ENCODE peak calls at places on chromosome 19, in nine cellular contexts. Y is thoracic aorta, T is fibroblast of lung, A is RWPE2, H is psoas muscle, J is cardiac muscle cell, E is IMR-90, R is left ventricle myocardium inferior, W is tibial artery. O is an unnamed sample.

GRCh38 chr19:38564981-38565685 is 52.6 kb downstream of the MAP4K1 start:
- DNase-seq in A (no peak), T (no peak), R (no peak), H (no peak), E (no peak), Y (no peak), W (no peak), J (no peak), O (no peak)

GRCh38 chr19:29016353-29016752 is 196.6 kb downstream of the UQCRFS1 start:
- DNase-seq in Y (no peak), W (no peak), T (no peak), J (no peak), A (no peak), H (no peak), E (no peak), R (no peak), O (no peak)

GRCh38 chr19:10503002-10503789 is at the start of gene KEAP1:
- DNase-seq in R (peak; percentile 45), J (no peak), A (no peak), W (peak; percentile 72), E (no peak), T (peak; percentile 36), Y (no peak), H (no peak), O (peak; percentile 87)

GRCh38 chr19:18913466-18913865 is 5.7 kb downstream of the COPE start:
- DNase-seq in W (no peak), H (no peak), J (no peak), A (no peak), Y (no peak), R (no peak), E (no peak), T (no peak), O (no peak)

GRCh38 chr19:28960986-28961705 is 251.8 kb downstream of the UQCRFS1 start:
- DNase-seq in E (peak; percentile 73), W (no peak), H (no peak), T (peak; percentile 9), R (no peak), J (no peak), A (no peak), Y (no peak), O (no peak)

GRCh38 chr19:50266041-50266440 is 62.6 kb downstream of the MYH14 start:
- DNase-seq in H (no peak), A (no peak), T (no peak), E (no peak), Y (no peak), W (no peak), R (no peak), J (no peak), O (no peak)

GRCh38 chr19:29505034-29505824 is 20.6 kb upstream of the VSTM2B start:
- DNase-seq in R (no peak), T (no peak), A (no peak), H (no peak), J (no peak), Y (no peak), E (no peak), W (peak; percentile 42), O (no peak)

GRCh38 chr19:49592486-49593232 is 1.7 kb downstream of the PRR12 start:
- DNase-seq in H (no peak), Y (no peak), J (peak; percentile 38), T (no peak), W (no peak), R (no peak), E (no peak), A (no peak), O (no peak)

GRCh38 chr19:44677019-44677809 is 5.9 kb downstream of the CEACAM19 start:
- DNase-seq in H (no peak), A (no peak), W (no peak), E (peak; percentile 70), R (no peak), T (peak; percentile 55), Y (no peak), J (no peak), O (no peak)

GRCh38 chr19:48120505-48120904 is 9.9 kb upstream of the PLA2G4C start:
- DNase-seq in J (no peak), W (no peak), Y (no peak), A (no peak), R (no peak), E (no peak), T (no peak), H (no peak), O (no peak)

GRCh38 chr19:48121909-48122371 is 11.3 kb upstream of the PLA2G4C start:
- DNase-seq in T (no peak), W (no peak), A (no peak), H (no peak), Y (no peak), R (no peak), J (peak; percentile 15), E (no peak), O (no peak)

GRCh38 chr19:48113190-48113917 is 2.7 kb upstream of the PLA2G4C start:
- DNase-seq in R (no peak), E (peak; percentile 18), Y (no peak), A (no peak), J (no peak), T (no peak), H (no peak), W (no peak), O (no peak)

GRCh38 chr19:48121066-48121465 is 10.4 kb upstream of the PLA2G4C start:
- DNase-seq in T (no peak), E (no peak), W (no peak), R (no peak), J (no peak), Y (no peak), A (no peak), H (no peak), O (no peak)

DNA sequence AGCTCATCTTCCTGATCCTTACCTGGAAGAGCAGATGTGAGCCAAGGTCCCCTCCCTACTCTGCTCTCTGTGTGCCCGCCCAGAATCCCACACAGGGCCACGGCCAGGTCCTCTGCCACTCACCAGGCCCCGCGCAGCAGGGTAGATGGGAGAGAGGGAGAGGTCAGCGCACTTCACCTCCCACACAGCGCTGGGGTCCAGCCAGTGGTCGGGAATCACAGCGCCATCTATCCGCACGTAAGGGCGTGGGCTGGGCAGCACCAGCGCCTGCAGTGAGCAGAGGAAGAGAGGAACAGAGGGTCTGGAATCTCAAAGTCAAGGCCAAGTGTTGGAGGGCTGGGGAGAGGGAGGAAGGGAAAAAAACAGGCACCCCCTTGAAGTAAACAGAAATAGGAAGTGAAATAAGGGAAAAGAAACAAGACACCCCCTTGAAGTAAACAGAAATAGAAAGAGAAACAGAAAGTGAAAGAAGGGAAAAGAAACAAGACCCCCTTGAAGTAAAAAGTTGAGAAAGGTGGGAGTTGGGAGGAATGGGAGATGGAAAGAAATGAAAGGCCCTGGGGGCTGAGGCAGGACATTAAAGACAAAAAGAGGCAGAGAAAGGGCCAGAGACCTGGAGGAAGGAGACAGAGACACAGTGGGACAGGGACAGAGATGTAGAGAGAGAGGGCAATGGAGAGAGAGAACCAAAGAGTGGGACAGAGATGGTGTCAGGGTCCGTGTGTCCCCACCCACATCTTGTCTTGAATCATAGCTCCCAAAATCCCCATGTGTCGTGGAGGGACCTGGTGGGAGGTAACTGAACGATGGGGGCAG is 7.1 kb upstream of the PLA2G4C start:
- DNase-seq in A (no peak), H (no peak), J (no peak), R (no peak), E (no peak), Y (no peak), W (no peak), T (no peak), O (no peak)
- H3K36me3 ChIP-seq in A (peaks cover 38% of the 10 kb centered on the region), H (no peaks in the 10 kb centered on the region), J (no peaks in the 10 kb centered on the region), R (no peaks in the 10 kb centered on the region), E (peaks cover 11% of the 10 kb centered on the region), Y (no peaks in the 10 kb centered on the region), W (peaks cover 4% of the 10 kb centered on the region), T (peaks cover 6% of the 10 kb centered on the region), O (peaks cover 44% of the 10 kb centered on the region)

DNA sequence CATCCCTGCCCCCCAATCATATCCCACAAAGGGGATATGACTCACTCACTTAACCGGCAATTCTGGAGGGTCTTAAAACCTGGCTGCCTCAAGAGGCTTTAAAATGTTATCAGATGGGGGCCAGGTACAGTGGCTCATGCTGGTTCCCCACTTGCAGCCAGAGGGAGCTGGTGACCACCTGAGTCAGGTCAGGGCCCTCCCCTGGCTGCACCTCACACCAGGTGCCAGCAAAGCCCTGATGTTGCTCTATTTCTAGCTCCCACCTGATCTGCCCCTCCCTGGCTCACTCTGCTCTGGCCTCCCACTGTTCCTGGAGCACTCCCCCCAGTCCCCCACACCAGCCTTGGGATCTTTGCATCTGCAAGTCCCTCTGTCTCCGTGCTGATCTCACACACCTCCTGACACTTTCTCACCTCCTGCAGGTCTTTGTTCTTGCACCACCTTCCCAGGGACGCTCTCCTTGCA is 14.2 kb downstream of the HPN start:
- DNase-seq in W (no peak), E (no peak), T (no peak), Y (no peak), A (no peak), H (no peak), R (no peak), J (no peak), O (no peak)
- TF ChIP-seq CTCF in W (no peak), E (no peak), T (no peak), Y (no peak), A (peak; percentile 62), H (no peak), R (no peak), J (no peak), O (no peak)

DNA sequence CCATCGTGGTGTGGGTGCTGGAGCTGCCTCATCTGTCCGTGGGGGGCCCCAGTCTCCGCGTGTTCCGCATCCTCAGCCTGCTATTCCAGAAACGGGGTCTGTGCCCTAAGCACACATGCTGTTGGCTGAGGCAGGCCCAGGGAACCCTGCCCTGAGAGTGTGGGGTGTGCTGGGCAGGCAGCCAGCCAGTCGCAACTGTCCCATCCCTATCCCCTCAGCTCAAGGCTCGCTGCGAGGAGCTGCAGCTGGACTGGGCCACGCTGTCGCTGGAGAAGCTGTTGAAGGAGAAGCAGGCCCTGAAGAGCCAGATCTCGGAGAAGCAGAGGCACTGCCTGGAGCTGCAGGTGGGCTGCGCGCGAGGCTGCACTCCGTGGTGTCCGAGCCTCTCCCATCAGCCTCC is 21.9 kb downstream of the PLEKHJ1 start:
- DNase-seq in W (no peak), Y (no peak), T (peak; percentile 13), J (no peak), E (no peak), R (no peak), A (no peak), H (no peak), O (no peak)
- H3K36me3 ChIP-seq in W (peaks cover 93% of the 10 kb centered on the region), Y (peaks cover 69% of the 10 kb centered on the region), T (peaks cover 61% of the 10 kb centered on the region), J (peaks cover 39% of the 10 kb centered on the region), E (peaks cover 71% of the 10 kb centered on the region), R (peaks cover 96% of the 10 kb centered on the region), A (peaks cover 78% of the 10 kb centered on the region), H (peaks cover 95% of the 10 kb centered on the region), O (peaks cover 100% of the 10 kb centered on the region)

GRCh38 chr19:55340784-55341147 is 1.1 kb downstream of the KMT5C start:
- DNase-seq in H (no peak), E (no peak), A (no peak), R (no peak), T (no peak), W (no peak), Y (no peak), J (peak; percentile 39), O (no peak)

GRCh38 chr19:55342044-55342531 is 2.4 kb downstream of the KMT5C start:
- DNase-seq in W (no peak), R (no peak), Y (no peak), T (no peak), E (no peak), J (no peak), A (no peak), H (no peak), O (no peak)

GRCh38 chr19:55341191-55342043 is 1.7 kb downstream of the KMT5C start:
- DNase-seq in E (peak; percentile 33), H (peak; percentile 76), J (peak; percentile 78), T (peak; percentile 44), R (peak; percentile 74), Y (no peak), A (peak; percentile 84), W (peak; percentile 84), O (peak; percentile 87)

GRCh38 chr19:55340144-55340783 is 588 bp downstream of the KMT5C start:
- DNase-seq in E (no peak), Y (no peak), H (peak; percentile 34), A (no peak), R (no peak), T (no peak), W (no peak), J (peak; percentile 12), O (no peak)

GRCh38 chr19:55339225-55340143 is at the start of gene KMT5C:
- DNase-seq in A (peak; percentile 100), H (peak; percentile 100), R (peak; percentile 100), W (peak; percentile 100), E (peak; percentile 100), Y (peak; percentile 100), J (peak; percentile 100), T (peak; percentile 100), O (peak; percentile 100)
- TF ChIP-seq CTCF in A (peak; percentile 11), H (peak; percentile 41), R (peak; percentile 68), W (peak; percentile 49), E (peak; percentile 55), Y (peak; percentile 40), J (peak; percentile 39), T (peak; percentile 34), O (peak; percentile 21)

O was measured in left lung.